ENCODE peak calls at places on chromosome 1, in seven cellular contexts. One of them, this sample, is unnamed. For H3K36me3, the result is how much of the 10 kb centered on the place peaks cover.

GRCh38 chr1:245880754-245881403 is 626.2 kb downstream of the SMYD3 start:
- DNase-seq in left ventricle myocardium inferior: no peak
- DNase-seq in astrocyte: peak
- DNase-seq in osteoblast: peak
- DNase-seq in MM.1S: no peak
- DNase-seq in pancreas: no peak
- DNase-seq in uterus: no peak
- DNase-seq in this sample: no peak

GRCh38 chr1:212287261-212287895 is 2.2 kb downstream of the PPP2R5A start:
- DNase-seq in left ventricle myocardium inferior: no peak
- DNase-seq in astrocyte: no peak
- DNase-seq in osteoblast: peak
- DNase-seq in MM.1S: no peak
- DNase-seq in pancreas: no peak
- DNase-seq in uterus: no peak
- DNase-seq in this sample: no peak

GRCh38 chr1:110615548-110616130 is 9.5 kb upstream of the KCNA2 start:
- DNase-seq in left ventricle myocardium inferior: peak
- DNase-seq in astrocyte: peak
- DNase-seq in osteoblast: peak
- DNase-seq in MM.1S: peak
- DNase-seq in pancreas: peak
- DNase-seq in uterus: no peak
- DNase-seq in this sample: no peak

GRCh38 chr1:36446261-36446660 is 4.0 kb downstream of the OSCP1 start:
- DNase-seq in left ventricle myocardium inferior: no peak
- DNase-seq in astrocyte: no peak
- DNase-seq in osteoblast: no peak
- DNase-seq in MM.1S: no peak
- DNase-seq in pancreas: no peak
- DNase-seq in uterus: no peak
- DNase-seq in this sample: no peak

GRCh38 chr1:151887028-151887427 is 22.3 kb downstream of the THEM4 start:
- DNase-seq in left ventricle myocardium inferior: no peak
- DNase-seq in astrocyte: peak
- DNase-seq in osteoblast: no peak
- DNase-seq in MM.1S: no peak
- DNase-seq in pancreas: no peak
- DNase-seq in uterus: no peak
- DNase-seq in this sample: no peak

GRCh38 chr1:118291686-118292085 is 106.7 kb upstream of the SPAG17 start:
- DNase-seq in left ventricle myocardium inferior: peak
- DNase-seq in astrocyte: no peak
- DNase-seq in osteoblast: no peak
- DNase-seq in MM.1S: no peak
- DNase-seq in pancreas: no peak
- DNase-seq in uterus: no peak
- DNase-seq in this sample: no peak

GRCh38 chr1:193183019-193183643 is 3.3 kb downstream of the B3GALT2 start:
- DNase-seq in left ventricle myocardium inferior: no peak
- DNase-seq in astrocyte: peak
- DNase-seq in osteoblast: no peak
- DNase-seq in MM.1S: peak
- DNase-seq in pancreas: no peak
- DNase-seq in uterus: no peak
- DNase-seq in this sample: no peak

GRCh38 chr1:181119076-181119989 is 30.8 kb downstream of the IER5 start:
- DNase-seq in left ventricle myocardium inferior: no peak
- DNase-seq in astrocyte: no peak
- DNase-seq in osteoblast: peak
- DNase-seq in MM.1S: no peak
- DNase-seq in pancreas: no peak
- DNase-seq in uterus: no peak
- DNase-seq in this sample: no peak

GRCh38 chr1:111030590-111030989 is 66.9 kb upstream of the LRIF1 start:
- DNase-seq in left ventricle myocardium inferior: no peak
- DNase-seq in astrocyte: peak
- DNase-seq in osteoblast: peak
- DNase-seq in MM.1S: peak
- DNase-seq in pancreas: peak
- DNase-seq in uterus: no peak
- DNase-seq in this sample: peak

GRCh38 chr1:231919269-231919886 is 292.8 kb downstream of the DISC1 start:
- DNase-seq in left ventricle myocardium inferior: no peak
- DNase-seq in astrocyte: no peak
- DNase-seq in osteoblast: no peak
- DNase-seq in MM.1S: peak
- DNase-seq in pancreas: no peak
- DNase-seq in uterus: no peak
- DNase-seq in this sample: no peak

GRCh38 chr1:170513138-170513537 is 18.8 kb upstream of the GORAB start:
- DNase-seq in left ventricle myocardium inferior: no peak
- DNase-seq in astrocyte: no peak
- DNase-seq in osteoblast: no peak
- DNase-seq in MM.1S: no peak
- DNase-seq in pancreas: no peak
- DNase-seq in uterus: no peak
- DNase-seq in this sample: no peak

GRCh38 chr1:113109908-113110554 is 37.0 kb downstream of the LRIG2 start:
- DNase-seq in left ventricle myocardium inferior: no peak
- DNase-seq in astrocyte: peak
- DNase-seq in osteoblast: peak
- DNase-seq in MM.1S: no peak
- DNase-seq in pancreas: no peak
- DNase-seq in uterus: peak
- DNase-seq in this sample: no peak
- TF ChIP-seq CTCF in left ventricle myocardium inferior: peak
- TF ChIP-seq CTCF in astrocyte: peak
- TF ChIP-seq CTCF in osteoblast: peak
- TF ChIP-seq CTCF in MM.1S: no peak
- TF ChIP-seq CTCF in pancreas: no peak
- TF ChIP-seq CTCF in uterus: peak
- TF ChIP-seq CTCF in this sample: no peak

GRCh38 chr1:205052689-205053088 is 9.7 kb downstream of the CNTN2 start:
- DNase-seq in left ventricle myocardium inferior: no peak
- DNase-seq in astrocyte: no peak
- DNase-seq in osteoblast: no peak
- DNase-seq in MM.1S: no peak
- DNase-seq in pancreas: no peak
- DNase-seq in uterus: no peak
- DNase-seq in this sample: no peak
- H3K4me3 ChIP-seq in left ventricle myocardium inferior: no peak
- H3K4me3 ChIP-seq in astrocyte: no peak
- H3K4me3 ChIP-seq in osteoblast: no peak
- H3K4me3 ChIP-seq in MM.1S: no peak
- H3K4me3 ChIP-seq in pancreas: no peak
- H3K4me3 ChIP-seq in uterus: no peak
- H3K4me3 ChIP-seq in this sample: no peak

DNA sequence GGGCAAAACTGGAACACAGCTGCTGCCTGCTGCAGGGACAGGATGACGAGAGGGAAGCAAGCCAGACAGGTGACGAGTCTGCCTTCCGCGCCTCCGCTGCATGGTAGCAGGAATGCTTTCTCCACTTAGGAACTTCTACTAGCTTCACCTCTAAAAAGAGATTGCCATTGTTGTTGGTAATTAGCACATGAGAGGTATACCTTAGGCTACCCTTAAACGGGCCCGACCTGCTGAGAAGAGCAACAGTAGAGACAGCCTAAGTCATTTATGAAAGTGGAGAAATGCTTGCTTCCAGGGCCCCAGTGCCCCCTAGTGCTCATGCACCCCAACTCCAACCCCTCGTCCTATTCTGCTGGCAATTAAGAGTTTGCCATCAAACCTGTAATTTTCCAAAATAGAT is 96.9 kb upstream of the AKT3 start:
- DNase-seq in left ventricle myocardium inferior: no peak
- DNase-seq in astrocyte: no peak
- DNase-seq in osteoblast: no peak
- DNase-seq in MM.1S: no peak
- DNase-seq in pancreas: no peak
- DNase-seq in uterus: no peak
- DNase-seq in this sample: no peak
- H3K36me3 ChIP-seq in left ventricle myocardium inferior: under half
- H3K36me3 ChIP-seq in astrocyte: under half
- H3K36me3 ChIP-seq in osteoblast: under half
- H3K36me3 ChIP-seq in MM.1S: under half
- H3K36me3 ChIP-seq in pancreas: under half
- H3K36me3 ChIP-seq in uterus: under half
- H3K36me3 ChIP-seq in this sample: under half

DNA sequence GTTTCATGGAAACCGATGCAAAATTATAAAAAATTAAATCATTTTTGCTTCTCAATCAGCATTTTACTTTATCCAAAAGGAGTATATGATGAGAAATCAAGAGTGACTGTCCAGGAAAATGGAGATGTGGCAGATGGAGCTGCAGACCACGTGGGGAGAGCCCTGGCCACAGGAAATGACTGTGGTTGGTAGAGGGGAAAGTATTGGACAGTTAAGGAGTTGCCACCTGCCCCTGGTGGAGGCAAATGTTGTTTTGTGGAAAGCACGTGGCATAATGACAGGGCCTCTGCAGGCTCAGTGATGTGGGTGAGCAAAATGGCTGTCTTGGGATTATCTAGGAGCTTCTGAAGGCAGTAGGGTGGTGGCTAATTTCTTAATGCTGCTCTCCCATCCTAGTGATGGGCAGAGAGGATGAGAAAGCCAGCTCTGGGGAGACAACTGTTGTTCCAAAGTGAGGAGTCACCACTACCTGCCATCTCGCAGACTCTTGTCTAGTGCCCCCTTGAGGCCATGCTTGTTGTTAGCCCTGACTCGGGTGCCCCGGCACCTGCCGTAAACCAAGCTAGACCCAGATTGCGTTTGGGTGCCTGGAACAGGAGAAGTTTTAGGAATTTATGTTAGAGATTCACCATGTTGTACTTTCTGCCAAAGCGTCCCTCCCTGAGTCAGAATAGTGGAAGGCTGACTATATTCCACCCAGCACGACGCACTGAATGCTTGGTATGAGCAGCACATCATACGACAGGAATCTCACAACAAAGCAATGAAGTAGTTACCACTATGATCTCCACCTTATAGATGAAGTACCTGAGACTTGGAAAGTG is 144.0 kb downstream of the ROR1 start:
- DNase-seq in left ventricle myocardium inferior: no peak
- DNase-seq in astrocyte: peak
- DNase-seq in osteoblast: no peak
- DNase-seq in MM.1S: peak
- DNase-seq in pancreas: no peak
- DNase-seq in uterus: no peak
- DNase-seq in this sample: no peak
- TF ChIP-seq CTCF in left ventricle myocardium inferior: peak
- TF ChIP-seq CTCF in astrocyte: peak
- TF ChIP-seq CTCF in osteoblast: peak
- TF ChIP-seq CTCF in MM.1S: peak
- TF ChIP-seq CTCF in pancreas: no peak
- TF ChIP-seq CTCF in uterus: no peak
- TF ChIP-seq CTCF in this sample: peak